ENCODE peak calls at places on chromosome 9, in eight cellular contexts. One of them, this sample, is unnamed.

GRCh38 chr9:17491780-17492179 is 87.1 kb upstream of the SH3GL2 start:
- DNase-seq in NCI-H1092: no peak
- DNase-seq in IMR-90: peak; percentile 4
- DNase-seq in Calu3: no peak
- DNase-seq in AG08395: no peak
- DNase-seq in type B pancreatic cell: no peak
- DNase-seq in activated T-helper 1 cell treated with anti-CD3 and anti-CD28 coated beads, Interleukin-2, amount 50 U/mL, for 16 hours: no peak
- DNase-seq in endothelial cell: no peak
- DNase-seq in this sample: no peak

GRCh38 chr9:93198117-93198838 is 14.3 kb downstream of the WNK2 start:
- DNase-seq in NCI-H1092: no peak
- DNase-seq in IMR-90: no peak
- DNase-seq in Calu3: no peak
- DNase-seq in AG08395: no peak
- DNase-seq in type B pancreatic cell: no peak
- DNase-seq in activated T-helper 1 cell treated with anti-CD3 and anti-CD28 coated beads, Interleukin-2, amount 50 U/mL, for 16 hours: no peak
- DNase-seq in endothelial cell: no peak
- DNase-seq in this sample: no peak

GRCh38 chr9:130480673-130481072 is 35.9 kb downstream of the ASS1 start:
- DNase-seq in NCI-H1092: no peak
- DNase-seq in IMR-90: no peak
- DNase-seq in Calu3: no peak
- DNase-seq in AG08395: no peak
- DNase-seq in type B pancreatic cell: no peak
- DNase-seq in activated T-helper 1 cell treated with anti-CD3 and anti-CD28 coated beads, Interleukin-2, amount 50 U/mL, for 16 hours: no peak
- DNase-seq in endothelial cell: peak; percentile 68
- DNase-seq in this sample: no peak

GRCh38 chr9:23717505-23717904 is 108.5 kb downstream of the ELAVL2 start:
- DNase-seq in NCI-H1092: no peak
- DNase-seq in IMR-90: no peak
- DNase-seq in Calu3: no peak
- DNase-seq in AG08395: no peak
- DNase-seq in type B pancreatic cell: no peak
- DNase-seq in activated T-helper 1 cell treated with anti-CD3 and anti-CD28 coated beads, Interleukin-2, amount 50 U/mL, for 16 hours: no peak
- DNase-seq in endothelial cell: no peak
- DNase-seq in this sample: no peak

GRCh38 chr9:18829858-18830257 is 203.2 kb downstream of the SAXO1 start:
- DNase-seq in NCI-H1092: no peak
- DNase-seq in IMR-90: peak; percentile 15
- DNase-seq in Calu3: no peak
- DNase-seq in AG08395: no peak
- DNase-seq in type B pancreatic cell: no peak
- DNase-seq in activated T-helper 1 cell treated with anti-CD3 and anti-CD28 coated beads, Interleukin-2, amount 50 U/mL, for 16 hours: no peak
- DNase-seq in endothelial cell: no peak
- DNase-seq in this sample: no peak

GRCh38 chr9:130193119-130193518 is 20.9 kb downstream of the NCS1 start:
- DNase-seq in NCI-H1092: no peak
- DNase-seq in IMR-90: no peak
- DNase-seq in Calu3: no peak
- DNase-seq in AG08395: no peak
- DNase-seq in type B pancreatic cell: no peak
- DNase-seq in activated T-helper 1 cell treated with anti-CD3 and anti-CD28 coated beads, Interleukin-2, amount 50 U/mL, for 16 hours: no peak
- DNase-seq in endothelial cell: no peak
- DNase-seq in this sample: no peak

GRCh38 chr9:106878943-106879916 is 16.3 kb downstream of the ZNF462 start:
- DNase-seq in NCI-H1092: peak; percentile 27
- DNase-seq in IMR-90: peak; percentile 99
- DNase-seq in Calu3: no peak
- DNase-seq in AG08395: peak; percentile 81
- DNase-seq in type B pancreatic cell: no peak
- DNase-seq in activated T-helper 1 cell treated with anti-CD3 and anti-CD28 coated beads, Interleukin-2, amount 50 U/mL, for 16 hours: no peak
- DNase-seq in endothelial cell: peak; percentile 22
- DNase-seq in this sample: peak; percentile 92

GRCh38 chr9:78026416-78026815 is 5.2 kb downstream of the GNAQ start:
- DNase-seq in NCI-H1092: no peak
- DNase-seq in IMR-90: no peak
- DNase-seq in Calu3: no peak
- DNase-seq in AG08395: no peak
- DNase-seq in type B pancreatic cell: no peak
- DNase-seq in activated T-helper 1 cell treated with anti-CD3 and anti-CD28 coated beads, Interleukin-2, amount 50 U/mL, for 16 hours: no peak
- DNase-seq in endothelial cell: no peak
- DNase-seq in this sample: peak; percentile 39

GRCh38 chr9:120619751-120620655 is 40.0 kb upstream of the CDK5RAP2 start:
- DNase-seq in NCI-H1092: peak; percentile 46
- DNase-seq in IMR-90: peak; percentile 74
- DNase-seq in Calu3: peak; percentile 54
- DNase-seq in AG08395: peak; percentile 73
- DNase-seq in type B pancreatic cell: no peak
- DNase-seq in activated T-helper 1 cell treated with anti-CD3 and anti-CD28 coated beads, Interleukin-2, amount 50 U/mL, for 16 hours: no peak
- DNase-seq in endothelial cell: peak; percentile 56
- DNase-seq in this sample: peak; percentile 70

GRCh38 chr9:126608551-126608950 is 5.2 kb upstream of the LMX1B start:
- DNase-seq in NCI-H1092: no peak
- DNase-seq in IMR-90: no peak
- DNase-seq in Calu3: no peak
- DNase-seq in AG08395: no peak
- DNase-seq in type B pancreatic cell: no peak
- DNase-seq in activated T-helper 1 cell treated with anti-CD3 and anti-CD28 coated beads, Interleukin-2, amount 50 U/mL, for 16 hours: no peak
- DNase-seq in endothelial cell: no peak
- DNase-seq in this sample: no peak

GRCh38 chr9:35736201-35736633 is 3.8 kb downstream of the CREB3 start:
- DNase-seq in NCI-H1092: peak; percentile 58
- DNase-seq in IMR-90: peak; percentile 79
- DNase-seq in Calu3: peak; percentile 72
- DNase-seq in AG08395: peak; percentile 77
- DNase-seq in type B pancreatic cell: no peak
- DNase-seq in activated T-helper 1 cell treated with anti-CD3 and anti-CD28 coated beads, Interleukin-2, amount 50 U/mL, for 16 hours: no peak
- DNase-seq in endothelial cell: peak; percentile 75
- DNase-seq in this sample: peak; percentile 68

GRCh38 chr9:108142504-108143201 is 653.1 kb upstream of the KLF4 start:
- DNase-seq in NCI-H1092: no peak
- DNase-seq in IMR-90: peak; percentile 50
- DNase-seq in Calu3: no peak
- DNase-seq in AG08395: peak; percentile 84
- DNase-seq in type B pancreatic cell: no peak
- DNase-seq in activated T-helper 1 cell treated with anti-CD3 and anti-CD28 coated beads, Interleukin-2, amount 50 U/mL, for 16 hours: no peak
- DNase-seq in endothelial cell: peak; percentile 7
- DNase-seq in this sample: peak; percentile 19

GRCh38 chr9:127754761-127755557 is 19.9 kb upstream of the TOR2A start:
- DNase-seq in NCI-H1092: no peak
- DNase-seq in IMR-90: no peak
- DNase-seq in Calu3: no peak
- DNase-seq in AG08395: no peak
- DNase-seq in type B pancreatic cell: no peak
- DNase-seq in activated T-helper 1 cell treated with anti-CD3 and anti-CD28 coated beads, Interleukin-2, amount 50 U/mL, for 16 hours: no peak
- DNase-seq in endothelial cell: peak; percentile 79
- DNase-seq in this sample: no peak

GRCh38 chr9:125425901-125426515 is 164.4 kb downstream of the GAPVD1 start:
- DNase-seq in NCI-H1092: no peak
- DNase-seq in IMR-90: no peak
- DNase-seq in Calu3: no peak
- DNase-seq in AG08395: no peak
- DNase-seq in type B pancreatic cell: no peak
- DNase-seq in activated T-helper 1 cell treated with anti-CD3 and anti-CD28 coated beads, Interleukin-2, amount 50 U/mL, for 16 hours: no peak
- DNase-seq in endothelial cell: no peak
- DNase-seq in this sample: no peak